ENCODE peak calls at places on chromosome 1, in six cellular contexts. K is CD8-positive, alpha-beta memory T cell; I is trophoblast cell; V is iPS DF 6.9; Z is tibial artery; C is WERI-Rb-1. Q is an unnamed sample.

GRCh38 chr1:145922266-145922665 is 3.7 kb upstream of the PEX11B start:
- DNase-seq in Z (no peak), V (no peak), K (no peak), C (no peak), I (no peak), Q (no peak)

GRCh38 chr1:42931911-42932422 is 26.7 kb downstream of the SLC2A1 start:
- DNase-seq in Z (peak; percentile 72), C (no peak), K (peak; percentile 76), V (no peak), I (peak; percentile 47), Q (no peak)

GRCh38 chr1:24711329-24711728 is 33.9 kb upstream of the CLIC4 start:
- DNase-seq in I (peak; percentile 91), K (no peak), Z (no peak), C (no peak), V (no peak), Q (no peak)

GRCh38 chr1:193283026-193283425 is 96.6 kb upstream of the B3GALT2 start:
- DNase-seq in K (no peak), C (no peak), Z (no peak), V (no peak), I (no peak), Q (no peak)

GRCh38 chr1:164787834-164788231 is 228.8 kb downstream of the PBX1 start:
- DNase-seq in Z (no peak), C (peak; percentile 79), V (no peak), I (no peak), K (no peak), Q (no peak)

GRCh38 chr1:28449904-28450303 is 55.9 kb upstream of the RCC1 start:
- DNase-seq in I (no peak), Z (no peak), V (no peak), K (no peak), C (no peak), Q (no peak)

GRCh38 chr1:26923711-26924110 is 2.2 kb downstream of the NUDC start:
- DNase-seq in V (no peak), I (no peak), C (no peak), K (no peak), Z (no peak), Q (no peak)

GRCh38 chr1:24632776-24633175 is 10.3 kb upstream of the SRRM1 start:
- DNase-seq in I (peak; percentile 19), Z (no peak), C (no peak), V (no peak), K (no peak), Q (peak; percentile 36)

GRCh38 chr1:36941579-36941978 is 92.7 kb downstream of the GRIK3 start:
- DNase-seq in V (no peak), K (no peak), I (no peak), C (no peak), Z (no peak), Q (no peak)

GRCh38 chr1:190258003-190258402 is 219.7 kb downstream of the BRINP3 start:
- DNase-seq in I (no peak), K (no peak), C (no peak), Z (no peak), V (peak; percentile 1), Q (no peak)

GRCh38 chr1:20185834-20186782 is at the start of the genes PLA2G2C and UBXN10:
- DNase-seq in C (peak; percentile 64), I (peak; percentile 25), V (no peak), K (peak; percentile 28), Z (no peak), Q (no peak)

GRCh38 chr1:33815061-33815460 is 48.8 kb upstream of the HMGB4 start:
- DNase-seq in K (no peak), V (no peak), C (no peak), I (no peak), Z (no peak), Q (no peak)

GRCh38 chr1:1178794-1179331 is 5.2 kb downstream of the TTLL10 start:
- DNase-seq in I (no peak), K (no peak), V (no peak), Z (no peak), C (no peak), Q (no peak)

GRCh38 chr1:69671363-69672010 is 103.8 kb downstream of the LRRC7 start:
- DNase-seq in V (no peak), Z (no peak), C (no peak), K (no peak), I (no peak), Q (no peak)

GRCh38 chr1:32925360-32926142 is 24.4 kb upstream of the TMEM54 start:
- DNase-seq in Z (no peak), C (peak; percentile 81), V (no peak), K (no peak), I (peak; percentile 58), Q (no peak)

GRCh38 chr1:226711976-226712778 is 26.9 kb downstream of the ITPKB start:
- DNase-seq in K (peak; percentile 44), V (no peak), Z (no peak), I (no peak), C (no peak), Q (no peak)

GRCh38 chr1:107690491-107690890 is 274.5 kb downstream of the VAV3 start:
- DNase-seq in C (no peak), K (no peak), I (no peak), V (no peak), Z (no peak), Q (no peak)

GRCh38 chr1:201709564-201710295 is 119.2 kb upstream of the IPO9 start:
- DNase-seq in K (peak; percentile 15), I (peak; percentile 67), V (peak; percentile 68), C (peak; percentile 93), Z (peak; percentile 86), Q (no peak)

GRCh38 chr1:10794724-10795304 is 1.6 kb downstream of the CASZ1 start:
- DNase-seq in K (no peak), C (peak; percentile 30), V (no peak), Z (no peak), I (peak; percentile 30), Q (no peak)

DNA sequence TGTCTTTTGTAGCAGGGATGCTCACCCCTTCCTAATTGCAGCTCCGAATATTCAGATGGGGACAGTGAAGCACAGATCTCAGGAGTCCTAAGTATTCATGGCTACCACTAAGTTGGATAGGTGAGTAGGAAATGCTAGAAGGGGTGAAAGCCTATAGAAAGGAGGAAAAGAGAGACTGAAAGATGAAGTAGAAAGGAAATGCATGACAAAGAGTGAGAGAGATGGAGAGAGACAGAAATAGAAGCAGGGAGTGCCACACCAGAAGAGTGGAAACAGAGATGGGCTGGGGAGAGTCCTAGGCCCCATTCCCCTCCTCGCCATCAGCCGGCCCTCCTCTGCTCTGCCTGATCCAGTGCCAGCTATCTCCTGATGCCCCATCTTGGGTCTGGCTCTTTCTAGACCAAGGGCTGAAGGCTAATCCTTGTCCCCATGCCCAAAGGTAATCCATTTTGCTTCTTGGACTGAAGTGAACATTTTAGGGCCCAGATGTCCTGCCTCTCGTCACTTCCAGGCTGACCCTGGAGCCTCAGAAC is 2.0 kb downstream of the PEA15 start:
- DNase-seq in Z (no peak), C (no peak), V (no peak), I (no peak), K (no peak), Q (no peak)
- H3K4me3 ChIP-seq in Z (no peak overlapping the region), C (no peak overlapping the region), V (no peak overlapping the region), I (no peak overlapping the region), K (no peak overlapping the region), Q (no peak overlapping the region)

GRCh38 chr1:62113505-62113904 is 81.1 kb upstream of the L1TD1 start:
- DNase-seq in K (no peak), I (no peak), V (no peak), Z (no peak), C (no peak), Q (no peak)
- H3K4me3 ChIP-seq in K (no peak overlapping the region), I (no peak overlapping the region), V (no peak overlapping the region), Z (no peak overlapping the region), C (no peak overlapping the region), Q (no peak overlapping the region)

GRCh38 chr1:116379674-116380498 is 6.8 kb downstream of the ATP1A1 start:
- DNase-seq in V (no peak), K (no peak), I (peak; percentile 54), Z (no peak), C (no peak), Q (no peak)
- H3K4me3 ChIP-seq in V (no peak overlapping the region), K (no peak overlapping the region), I (no peak overlapping the region), Z (no peak overlapping the region), C (no peak overlapping the region), Q (no peak overlapping the region)

GRCh38 chr1:162596514-162597170 is 35.1 kb downstream of the UAP1 start:
- DNase-seq in Z (no peak), I (no peak), V (no peak), C (no peak), K (no peak), Q (no peak)
- H3K4me3 ChIP-seq in Z (no peak overlapping the region), I (no peak overlapping the region), V (no peak overlapping the region), C (no peak overlapping the region), K (no peak overlapping the region), Q (no peak overlapping the region)

DNA sequence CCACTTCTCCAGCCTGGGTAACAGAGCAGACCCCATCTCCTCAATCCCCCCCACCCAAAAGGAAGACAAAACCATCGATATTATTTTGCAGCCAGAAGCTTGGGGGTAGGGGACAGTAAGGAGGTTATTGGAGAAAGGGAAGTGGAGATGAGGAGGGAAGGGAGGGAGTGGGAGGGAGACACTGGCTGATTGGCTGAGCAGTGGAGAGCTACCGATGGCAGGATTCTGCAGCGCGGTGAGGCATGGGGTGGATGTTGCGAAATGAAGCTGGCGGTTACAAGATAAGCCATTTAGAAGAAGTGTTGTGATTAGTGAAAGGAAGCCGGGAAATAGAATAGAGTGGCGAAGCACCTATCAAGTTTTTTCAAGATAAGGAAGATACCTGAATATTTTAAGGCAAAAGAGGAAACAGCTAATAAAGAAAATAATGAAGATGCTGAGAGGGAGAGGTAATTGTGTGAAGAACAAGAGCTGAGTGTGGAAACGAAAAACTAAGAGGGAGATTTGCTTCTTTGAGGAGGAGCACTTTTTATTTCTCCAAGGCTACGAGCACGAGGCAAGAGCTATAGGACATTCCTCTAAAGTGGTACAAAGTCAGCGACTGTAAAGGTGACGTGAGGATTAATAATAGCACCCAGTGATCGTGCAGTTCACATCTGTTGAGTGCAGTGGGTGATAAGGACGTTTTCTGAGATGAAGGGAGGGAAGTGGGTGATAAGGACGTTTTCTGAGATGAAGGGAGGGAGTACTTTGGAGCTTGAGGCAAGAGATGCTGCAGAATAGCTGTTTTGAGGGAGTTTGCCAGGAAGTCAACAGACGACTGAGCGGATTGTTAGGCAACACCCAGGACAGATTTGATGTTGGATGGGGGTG is 103.2 kb upstream of the KIF26B start:
- DNase-seq in I (peak; percentile 56), C (no peak), Z (no peak), K (no peak), V (no peak), Q (no peak)
- H3K4me3 ChIP-seq in I (no peak overlapping the region), C (no peak overlapping the region), Z (no peak overlapping the region), K (peak overlapping the region; percentile 33), V (no peak overlapping the region), Q (no peak overlapping the region)